ENCODE peak calls at places on chromosomes 3 and 15, in four cellular contexts. L is IMR-90, O is H1, S is mesendoderm. N is an unnamed sample.

GRCh38 chr3:128089135-128089534 is 34.5 kb downstream of the RUVBL1 start:
- DNase-seq in L (no peak), O (no peak), S (no peak), N (no peak)

GRCh38 chr3:166085164-166085830 is 248.1 kb upstream of the BCHE start:
- DNase-seq in L (no peak), O (no peak), S (no peak), N (no peak)

GRCh38 chr3:197026481-197026866 is 3.1 kb downstream of the MELTF start:
- DNase-seq in L (no peak), O (no peak), S (no peak), N (no peak)

GRCh38 chr3:71579934-71580318 is 3.6 kb downstream of the FOXP1 start:
- DNase-seq in L (peak), O (no peak), S (peak), N (peak)

GRCh38 chr3:54134713-54135112 is 12.4 kb downstream of the CACNA2D3 start:
- DNase-seq in L (no peak), O (no peak), S (no peak), N (no peak)

GRCh38 chr3:89049119-89049518 is 58.3 kb upstream of the EPHA3 start:
- DNase-seq in L (peak), O (peak), S (peak), N (no peak)

GRCh38 chr3:46163551-46163981 is 44.5 kb downstream of the CCR1 start:
- DNase-seq in L (no peak), O (no peak), S (peak), N (peak)

GRCh38 chr15:70935631-70936030 is 43.0 kb downstream of the LRRC49 start:
- DNase-seq in L (no peak), O (no peak), S (no peak), N (no peak)

GRCh38 chr3:7371693-7372572 is 511.0 kb downstream of the GRM7 start:
- DNase-seq in L (no peak), O (no peak), S (no peak), N (no peak)

GRCh38 chr3:68467465-68467864 is 464.9 kb downstream of the TAFA4 start:
- DNase-seq in L (no peak), O (no peak), S (peak), N (no peak)

GRCh38 chr3:125107861-125108567 is 52.2 kb upstream of the HEG1 start:
- DNase-seq in L (peak), O (no peak), S (no peak), N (peak)

GRCh38 chr3:137812018-137812417 is 47.9 kb downstream of the SOX14 start:
- DNase-seq in L (no peak), O (no peak), S (no peak), N (no peak)
- H4K8ac ChIP-seq in L (no peak), O (no peak), S (no peak), N (no peak)

GRCh38 chr3:9750556-9751411 is 1.0 kb downstream of the OGG1 start:
- DNase-seq in L (peak), O (no peak), S (no peak), N (peak)

GRCh38 chr3:9746330-9746729 is 3.4 kb upstream of the OGG1 start:
- DNase-seq in L (peak), O (no peak), S (no peak), N (peak)

GRCh38 chr3:9749663-9750555 is at the start of gene OGG1:
- DNase-seq in L (peak), O (peak), S (peak), N (peak)

GRCh38 chr3:9747267-9747666 is 2.5 kb upstream of the OGG1 start:
- DNase-seq in L (peak), O (no peak), S (no peak), N (peak)

GRCh38 chr3:9749333-9749662 is 454 bp upstream of the OGG1 start:
- DNase-seq in L (no peak), O (no peak), S (no peak), N (no peak)
- H4K8ac ChIP-seq in L (peak), O (no peak), S (no peak), N (peak)

DNA sequence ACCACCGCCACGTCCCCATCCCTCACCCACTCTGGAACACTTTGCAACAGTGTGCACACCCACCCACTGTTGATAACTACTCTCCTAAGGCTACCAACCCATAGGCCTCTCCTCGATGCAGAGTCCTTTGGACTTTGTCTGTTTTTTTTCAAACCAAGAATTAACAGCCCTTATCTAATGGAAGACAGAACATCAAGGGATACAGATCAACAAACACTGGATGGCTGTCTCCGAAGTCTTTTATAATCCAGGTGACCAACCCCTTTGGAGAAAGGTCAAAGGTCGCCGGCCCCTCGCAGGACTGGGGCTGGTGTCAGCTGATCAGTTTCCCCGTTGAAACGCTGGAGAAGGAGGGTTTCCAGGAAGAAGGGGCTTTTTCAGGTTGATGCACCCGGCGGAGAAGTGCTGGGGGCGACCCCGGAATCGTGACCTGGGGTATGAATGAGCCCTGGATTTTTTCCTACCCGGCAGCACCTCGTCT is 537 bp downstream of the B4GALT4 start:
- DNase-seq in L (no peak), O (no peak), S (peak), N (peak)
- H4K8ac ChIP-seq in L (peak), O (peak), S (no peak), N (peak)

GRCh38 chr3:105847452-105847851 is 21.4 kb downstream of the CBLB start:
- DNase-seq in L (no peak), O (no peak), S (no peak), N (no peak)
- H4K8ac ChIP-seq in L (no peak), O (no peak), S (no peak), N (no peak)

DNA sequence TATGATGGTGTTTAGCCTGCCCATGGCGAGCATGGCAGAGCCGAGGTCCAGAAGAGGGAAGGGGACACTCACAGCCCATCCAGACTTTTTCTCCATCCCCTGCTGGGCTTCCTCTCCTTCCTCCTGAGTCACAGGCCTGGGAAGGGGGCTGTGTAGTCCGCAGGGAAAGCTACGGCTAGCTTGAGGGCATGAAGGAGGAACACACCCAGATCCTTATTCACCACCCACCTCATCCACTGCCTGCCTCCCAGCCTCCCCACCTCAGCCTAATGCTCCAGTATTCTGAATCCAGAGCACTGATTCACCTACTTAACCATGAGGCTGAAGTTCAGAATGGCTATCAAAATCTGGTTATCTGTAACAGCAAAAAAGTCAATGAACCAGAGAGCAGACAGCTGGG is 97.8 kb downstream of the OXNAD1 start:
- DNase-seq in L (peak), O (no peak), S (peak), N (no peak)
- H4K8ac ChIP-seq in L (no peak), O (no peak), S (no peak), N (no peak)

DNA sequence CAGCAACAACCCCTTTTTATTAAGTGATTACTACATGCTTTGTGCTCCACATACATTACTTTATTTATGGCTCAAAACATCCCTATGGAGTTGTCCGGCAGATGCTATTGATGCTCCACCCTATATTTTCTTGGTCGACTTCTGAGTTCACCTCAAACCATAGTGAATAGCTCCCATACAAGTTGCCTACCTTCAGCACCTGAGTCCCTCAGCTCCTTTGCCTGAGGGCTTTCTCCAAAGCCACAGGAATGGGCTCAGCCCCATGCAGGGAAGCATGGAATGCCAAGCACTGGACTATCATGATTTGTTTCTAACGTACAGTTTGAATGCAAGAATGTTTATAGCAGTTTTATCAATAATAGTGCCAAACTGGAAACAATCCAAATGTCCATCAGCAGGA is 124.8 kb upstream of the TNIK start:
- DNase-seq in L (no peak), O (no peak), S (peak), N (no peak)
- H4K8ac ChIP-seq in L (no peak), O (no peak), S (no peak), N (no peak)

DNA sequence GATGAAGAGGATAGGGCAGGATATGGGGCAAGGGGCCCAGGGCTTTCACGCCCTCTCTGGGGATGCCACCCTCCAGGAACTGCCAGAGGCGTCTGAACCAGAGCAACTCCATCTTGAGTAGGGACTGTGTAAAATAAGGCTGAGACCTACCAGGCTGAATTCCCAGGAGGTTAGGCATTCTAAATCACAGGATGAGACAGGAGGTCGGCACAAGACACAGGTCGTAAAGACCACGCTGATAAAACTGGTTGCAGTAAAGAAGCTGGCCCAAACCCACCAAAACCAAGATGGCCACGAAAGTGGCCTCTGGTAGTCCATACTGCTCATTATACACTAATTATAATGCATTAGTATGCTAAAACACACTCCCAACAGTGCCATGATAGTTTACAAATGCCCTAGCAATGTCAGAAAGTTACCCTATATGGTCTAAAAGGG is 40.7 kb downstream of the HERC1 start:
- DNase-seq in L (no peak), O (no peak), S (no peak), N (no peak)
- H4K8ac ChIP-seq in L (no peak), O (no peak), S (no peak), N (no peak)

GRCh38 chr3:149658444-149659172 is 783 bp upstream of the WWTR1 start:
- DNase-seq in L (peak), O (no peak), S (peak), N (peak)
- H4K8ac ChIP-seq in L (peak), O (peak), S (no peak), N (peak)

DNA sequence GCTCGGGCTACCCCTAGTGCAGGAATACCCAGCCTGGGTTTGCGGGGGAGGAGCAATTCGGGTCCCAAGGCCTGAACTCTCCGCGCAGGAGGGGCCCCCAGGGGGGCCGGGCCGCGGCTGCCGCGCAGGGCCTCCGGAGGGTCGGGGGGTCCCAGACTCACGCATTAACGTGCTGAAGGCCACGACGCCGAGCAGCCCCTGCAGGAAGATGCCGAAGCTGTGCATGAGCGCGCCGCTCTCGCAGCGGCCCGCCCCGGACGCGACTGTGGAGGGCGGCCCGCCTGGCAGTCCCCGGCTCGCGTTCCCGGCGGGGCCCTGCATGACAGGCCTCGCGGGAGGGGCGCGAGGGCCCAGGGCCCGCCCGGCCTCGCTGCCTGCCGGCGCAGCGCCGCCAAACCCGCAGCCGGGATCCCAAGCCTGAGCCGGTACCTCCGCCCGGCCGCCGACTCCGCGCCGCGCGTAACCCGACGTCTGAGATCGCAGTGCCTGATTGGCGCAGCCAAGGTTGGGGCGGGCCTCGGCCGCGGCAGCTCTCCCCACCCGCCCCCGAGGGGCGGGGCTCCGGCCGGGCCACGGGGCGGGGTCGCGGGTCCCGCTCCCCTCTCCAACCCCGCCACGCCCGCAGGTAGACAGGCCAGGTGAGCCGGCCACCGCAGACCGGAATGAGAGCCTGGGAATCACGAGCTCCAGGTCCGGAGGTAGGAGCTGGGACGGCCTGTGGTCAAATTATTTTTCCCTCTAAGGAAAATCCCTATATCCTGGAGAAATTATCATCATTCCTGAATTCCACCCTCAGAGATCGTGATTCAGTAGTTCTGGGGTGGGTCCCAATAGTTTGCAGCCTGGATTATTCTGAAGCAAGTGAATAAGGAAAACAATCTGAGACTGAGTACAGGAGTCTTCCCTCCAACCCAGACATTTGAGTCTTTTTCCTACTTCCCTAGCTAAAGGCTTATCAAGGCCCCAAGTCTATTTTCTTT is at the start of gene STIMATE:
- DNase-seq in L (peak), O (peak), S (peak), N (peak)
- H4K8ac ChIP-seq in L (no peak), O (no peak), S (no peak), N (peak)

N was measured in mesenchymal stem cell.